ENCODE peak calls at places on chromosome 15, in ten cellular contexts. One of them, this sample, is unnamed.

GRCh38 chr15:60535265-60535664 is 56.3 kb upstream of the ICE2 start:
- DNase-seq in HepG2: no peak
- DNase-seq in lower lobe of right lung: no peak
- DNase-seq in fibroblast of lung: no peak
- DNase-seq in heart right ventricle: no peak
- DNase-seq in GM23338: peak; percentile 40
- DNase-seq in A549: no peak
- DNase-seq in body of pancreas: no peak
- DNase-seq in neural progenitor cell: peak; percentile 31
- DNase-seq in tibial artery: no peak
- DNase-seq in this sample: no peak

GRCh38 chr15:98612490-98613110 is 35.7 kb upstream of the IGF1R start:
- DNase-seq in fibroblast of lung: no peak
- DNase-seq in lower lobe of right lung: no peak
- DNase-seq in A549: no peak
- DNase-seq in neural progenitor cell: no peak
- DNase-seq in HepG2: no peak
- DNase-seq in tibial artery: no peak
- DNase-seq in GM23338: no peak
- DNase-seq in heart right ventricle: no peak
- DNase-seq in body of pancreas: peak; percentile 21
- DNase-seq in this sample: no peak

GRCh38 chr15:72195101-72195511 is 2.5 kb downstream of the GRAMD2A start:
- DNase-seq in GM23338: no peak
- DNase-seq in neural progenitor cell: no peak
- DNase-seq in A549: peak; percentile 35
- DNase-seq in heart right ventricle: no peak
- DNase-seq in tibial artery: no peak
- DNase-seq in lower lobe of right lung: peak; percentile 74
- DNase-seq in fibroblast of lung: no peak
- DNase-seq in body of pancreas: peak; percentile 56
- DNase-seq in HepG2: no peak
- DNase-seq in this sample: no peak

GRCh38 chr15:85555875-85556617 is 175.6 kb downstream of the AKAP13 start:
- DNase-seq in tibial artery: no peak
- DNase-seq in A549: no peak
- DNase-seq in lower lobe of right lung: no peak
- DNase-seq in body of pancreas: no peak
- DNase-seq in HepG2: no peak
- DNase-seq in GM23338: no peak
- DNase-seq in fibroblast of lung: no peak
- DNase-seq in neural progenitor cell: no peak
- DNase-seq in heart right ventricle: no peak
- DNase-seq in this sample: no peak

GRCh38 chr15:49225572-49226281 is 55.7 kb downstream of the GALK2 start:
- DNase-seq in tibial artery: no peak
- DNase-seq in GM23338: peak; percentile 88
- DNase-seq in neural progenitor cell: peak; percentile 77
- DNase-seq in fibroblast of lung: peak; percentile 30
- DNase-seq in HepG2: no peak
- DNase-seq in body of pancreas: no peak
- DNase-seq in heart right ventricle: no peak
- DNase-seq in A549: peak; percentile 33
- DNase-seq in lower lobe of right lung: no peak
- DNase-seq in this sample: no peak

GRCh38 chr15:60444289-60444912 is 34.5 kb downstream of the ICE2 start:
- DNase-seq in lower lobe of right lung: no peak
- DNase-seq in tibial artery: no peak
- DNase-seq in GM23338: no peak
- DNase-seq in fibroblast of lung: peak; percentile 29
- DNase-seq in HepG2: peak; percentile 28
- DNase-seq in A549: peak; percentile 50
- DNase-seq in body of pancreas: no peak
- DNase-seq in heart right ventricle: no peak
- DNase-seq in neural progenitor cell: no peak
- DNase-seq in this sample: peak; percentile 53

GRCh38 chr15:54150255-54150654 is 172.0 kb downstream of the UNC13C start:
- DNase-seq in A549: no peak
- DNase-seq in GM23338: no peak
- DNase-seq in heart right ventricle: no peak
- DNase-seq in fibroblast of lung: no peak
- DNase-seq in lower lobe of right lung: no peak
- DNase-seq in tibial artery: no peak
- DNase-seq in HepG2: no peak
- DNase-seq in neural progenitor cell: no peak
- DNase-seq in body of pancreas: peak; percentile 10
- DNase-seq in this sample: no peak

GRCh38 chr15:29528276-29528675 is 258.7 kb upstream of the NSMCE3 start:
- DNase-seq in HepG2: no peak
- DNase-seq in A549: no peak
- DNase-seq in lower lobe of right lung: no peak
- DNase-seq in fibroblast of lung: no peak
- DNase-seq in GM23338: no peak
- DNase-seq in neural progenitor cell: no peak
- DNase-seq in body of pancreas: no peak
- DNase-seq in tibial artery: no peak
- DNase-seq in heart right ventricle: no peak
- DNase-seq in this sample: no peak

GRCh38 chr15:98698792-98699191 is 50.5 kb downstream of the IGF1R start:
- DNase-seq in GM23338: no peak
- DNase-seq in HepG2: no peak
- DNase-seq in tibial artery: no peak
- DNase-seq in body of pancreas: no peak
- DNase-seq in fibroblast of lung: no peak
- DNase-seq in A549: no peak
- DNase-seq in heart right ventricle: no peak
- DNase-seq in lower lobe of right lung: no peak
- DNase-seq in neural progenitor cell: no peak
- DNase-seq in this sample: no peak

GRCh38 chr15:33013827-33014445 is 180.6 kb downstream of the FMN1 start:
- DNase-seq in fibroblast of lung: peak; percentile 89
- DNase-seq in A549: peak; percentile 81
- DNase-seq in HepG2: no peak
- DNase-seq in heart right ventricle: no peak
- DNase-seq in lower lobe of right lung: no peak
- DNase-seq in tibial artery: no peak
- DNase-seq in body of pancreas: no peak
- DNase-seq in GM23338: no peak
- DNase-seq in neural progenitor cell: no peak
- DNase-seq in this sample: peak; percentile 86

GRCh38 chr15:74399511-74400312 is 32.3 kb upstream of the CYP11A1 start:
- DNase-seq in A549: no peak
- DNase-seq in GM23338: no peak
- DNase-seq in lower lobe of right lung: no peak
- DNase-seq in body of pancreas: no peak
- DNase-seq in tibial artery: no peak
- DNase-seq in fibroblast of lung: peak; percentile 91
- DNase-seq in neural progenitor cell: no peak
- DNase-seq in heart right ventricle: no peak
- DNase-seq in HepG2: no peak
- DNase-seq in this sample: no peak

GRCh38 chr15:35293353-35294130 is 208.4 kb upstream of the NANOGP8 start:
- DNase-seq in fibroblast of lung: peak; percentile 95
- DNase-seq in GM23338: peak; percentile 58
- DNase-seq in tibial artery: no peak
- DNase-seq in heart right ventricle: no peak
- DNase-seq in A549: peak; percentile 82
- DNase-seq in body of pancreas: no peak
- DNase-seq in neural progenitor cell: no peak
- DNase-seq in lower lobe of right lung: no peak
- DNase-seq in HepG2: peak; percentile 77
- DNase-seq in this sample: peak; percentile 44

GRCh38 chr15:67386947-67387346 is 132.4 kb downstream of the IQCH start:
- DNase-seq in body of pancreas: no peak
- DNase-seq in neural progenitor cell: no peak
- DNase-seq in A549: no peak
- DNase-seq in GM23338: no peak
- DNase-seq in lower lobe of right lung: no peak
- DNase-seq in HepG2: no peak
- DNase-seq in heart right ventricle: no peak
- DNase-seq in fibroblast of lung: no peak
- DNase-seq in tibial artery: no peak
- DNase-seq in this sample: no peak

GRCh38 chr15:84988909-84989644 is 7.4 kb downstream of the PDE8A start:
- DNase-seq in A549: no peak
- DNase-seq in neural progenitor cell: no peak
- DNase-seq in HepG2: no peak
- DNase-seq in body of pancreas: no peak
- DNase-seq in heart right ventricle: no peak
- DNase-seq in GM23338: no peak
- DNase-seq in lower lobe of right lung: no peak
- DNase-seq in tibial artery: no peak
- DNase-seq in fibroblast of lung: no peak
- DNase-seq in this sample: no peak

GRCh38 chr15:27701956-27702355 is 397.2 kb downstream of the OCA2 start:
- DNase-seq in neural progenitor cell: no peak
- DNase-seq in heart right ventricle: no peak
- DNase-seq in lower lobe of right lung: no peak
- DNase-seq in HepG2: no peak
- DNase-seq in body of pancreas: no peak
- DNase-seq in A549: no peak
- DNase-seq in fibroblast of lung: no peak
- DNase-seq in GM23338: no peak
- DNase-seq in tibial artery: no peak
- DNase-seq in this sample: no peak

GRCh38 chr15:77654975-77655374 is 22.3 kb upstream of the LINGO1 start:
- DNase-seq in body of pancreas: no peak
- DNase-seq in A549: peak; percentile 56
- DNase-seq in neural progenitor cell: peak; percentile 66
- DNase-seq in heart right ventricle: no peak
- DNase-seq in fibroblast of lung: no peak
- DNase-seq in GM23338: peak; percentile 86
- DNase-seq in tibial artery: no peak
- DNase-seq in lower lobe of right lung: no peak
- DNase-seq in HepG2: peak; percentile 45
- DNase-seq in this sample: no peak
- TF ChIP-seq CTCF in body of pancreas: no peak
- TF ChIP-seq CTCF in A549: no peak
- TF ChIP-seq CTCF in neural progenitor cell: peak; percentile 59
- TF ChIP-seq CTCF in heart right ventricle: peak; percentile 11
- TF ChIP-seq CTCF in fibroblast of lung: peak; percentile 26
- TF ChIP-seq CTCF in GM23338: peak; percentile 79
- TF ChIP-seq CTCF in tibial artery: no peak
- TF ChIP-seq CTCF in lower lobe of right lung: peak; percentile 17
- TF ChIP-seq CTCF in HepG2: peak; percentile 64
- TF ChIP-seq CTCF in this sample: no peak

GRCh38 chr15:51335538-51335961 is 2.8 kb downstream of the CYP19A1 start:
- DNase-seq in tibial artery: peak; percentile 54
- DNase-seq in lower lobe of right lung: no peak
- DNase-seq in body of pancreas: no peak
- DNase-seq in GM23338: no peak
- DNase-seq in heart right ventricle: no peak
- DNase-seq in fibroblast of lung: no peak
- DNase-seq in neural progenitor cell: no peak
- DNase-seq in HepG2: no peak
- DNase-seq in A549: no peak
- DNase-seq in this sample: no peak
- H3K27ac ChIP-seq in tibial artery: peak overlapping the region; percentile 38
- H3K27ac ChIP-seq in lower lobe of right lung: no peak overlapping the region
- H3K27ac ChIP-seq in body of pancreas: no peak overlapping the region
- H3K27ac ChIP-seq in GM23338: no peak overlapping the region
- H3K27ac ChIP-seq in heart right ventricle: no peak overlapping the region
- H3K27ac ChIP-seq in fibroblast of lung: no peak overlapping the region
- H3K27ac ChIP-seq in neural progenitor cell: no peak overlapping the region
- H3K27ac ChIP-seq in HepG2: no peak overlapping the region
- H3K27ac ChIP-seq in A549: no peak overlapping the region
- H3K27ac ChIP-seq in this sample: no peak overlapping the region

GRCh38 chr15:100911086-100911485 is 8.1 kb upstream of the LRRK1 start:
- DNase-seq in GM23338: no peak
- DNase-seq in HepG2: no peak
- DNase-seq in A549: no peak
- DNase-seq in heart right ventricle: no peak
- DNase-seq in body of pancreas: no peak
- DNase-seq in neural progenitor cell: no peak
- DNase-seq in tibial artery: no peak
- DNase-seq in lower lobe of right lung: no peak
- DNase-seq in fibroblast of lung: no peak
- DNase-seq in this sample: no peak

GRCh38 chr15:100918690-100919480 is at the start of gene LRRK1:
- DNase-seq in heart right ventricle: peak; percentile 49
- DNase-seq in neural progenitor cell: peak; percentile 56
- DNase-seq in GM23338: peak; percentile 59
- DNase-seq in HepG2: no peak
- DNase-seq in A549: peak; percentile 64
- DNase-seq in lower lobe of right lung: peak; percentile 77
- DNase-seq in fibroblast of lung: peak; percentile 61
- DNase-seq in body of pancreas: peak; percentile 46
- DNase-seq in tibial artery: peak; percentile 71
- DNase-seq in this sample: peak; percentile 60

GRCh38 chr15:100913961-100914360 is 5.2 kb upstream of the LRRK1 start:
- DNase-seq in A549: no peak
- DNase-seq in body of pancreas: no peak
- DNase-seq in GM23338: no peak
- DNase-seq in heart right ventricle: no peak
- DNase-seq in HepG2: no peak
- DNase-seq in tibial artery: peak; percentile 16
- DNase-seq in lower lobe of right lung: no peak
- DNase-seq in neural progenitor cell: no peak
- DNase-seq in fibroblast of lung: no peak
- DNase-seq in this sample: no peak

GRCh38 chr15:100918034-100918689 is 995 bp upstream of the LRRK1 start:
- DNase-seq in fibroblast of lung: peak; percentile 69
- DNase-seq in lower lobe of right lung: peak; percentile 92
- DNase-seq in body of pancreas: peak; percentile 86
- DNase-seq in HepG2: peak; percentile 8
- DNase-seq in GM23338: peak; percentile 91
- DNase-seq in A549: peak; percentile 92
- DNase-seq in neural progenitor cell: peak; percentile 88
- DNase-seq in heart right ventricle: peak; percentile 80
- DNase-seq in tibial artery: peak; percentile 86
- DNase-seq in this sample: peak; percentile 91

GRCh38 chr15:100914876-100915275 is 4.3 kb upstream of the LRRK1 start:
- DNase-seq in tibial artery: peak; percentile 35
- DNase-seq in A549: no peak
- DNase-seq in HepG2: no peak
- DNase-seq in lower lobe of right lung: no peak
- DNase-seq in GM23338: peak; percentile 82
- DNase-seq in neural progenitor cell: peak; percentile 62
- DNase-seq in fibroblast of lung: no peak
- DNase-seq in body of pancreas: no peak
- DNase-seq in heart right ventricle: no peak
- DNase-seq in this sample: no peak
- TF ChIP-seq CTCF in tibial artery: no peak
- TF ChIP-seq CTCF in A549: no peak
- TF ChIP-seq CTCF in HepG2: no peak
- TF ChIP-seq CTCF in lower lobe of right lung: peak; percentile 27
- TF ChIP-seq CTCF in GM23338: peak; percentile 76
- TF ChIP-seq CTCF in neural progenitor cell: peak; percentile 58
- TF ChIP-seq CTCF in fibroblast of lung: peak; percentile 38
- TF ChIP-seq CTCF in body of pancreas: no peak
- TF ChIP-seq CTCF in heart right ventricle: no peak
- TF ChIP-seq CTCF in this sample: no peak

DNA sequence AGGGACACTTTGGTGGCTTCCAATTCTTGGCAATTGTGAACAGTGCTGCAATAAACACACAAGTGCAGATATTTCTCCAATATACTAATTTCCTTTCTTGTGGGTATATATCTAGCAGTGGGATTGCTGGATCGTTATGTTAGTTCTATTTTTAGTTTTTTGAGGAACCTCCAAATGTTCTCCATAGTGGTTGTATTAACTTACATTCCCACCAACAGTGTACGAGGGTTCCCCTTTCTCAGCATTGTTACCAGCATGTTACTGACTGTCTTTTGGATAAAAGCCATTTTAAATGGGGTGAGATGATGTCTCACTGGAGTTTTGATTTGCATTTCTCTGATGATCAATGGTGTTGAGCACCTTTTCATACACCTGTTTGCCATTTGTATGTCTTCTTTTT is 92.8 kb downstream of the DAPK2 start:
- DNase-seq in HepG2: no peak
- DNase-seq in neural progenitor cell: no peak
- DNase-seq in body of pancreas: no peak
- DNase-seq in heart right ventricle: no peak
- DNase-seq in lower lobe of right lung: no peak
- DNase-seq in fibroblast of lung: no peak
- DNase-seq in A549: no peak
- DNase-seq in tibial artery: no peak
- DNase-seq in GM23338: no peak
- DNase-seq in this sample: no peak
- H3K27ac ChIP-seq in HepG2: no peak overlapping the region
- H3K27ac ChIP-seq in neural progenitor cell: no peak overlapping the region
- H3K27ac ChIP-seq in body of pancreas: no peak overlapping the region
- H3K27ac ChIP-seq in heart right ventricle: no peak overlapping the region
- H3K27ac ChIP-seq in lower lobe of right lung: no peak overlapping the region
- H3K27ac ChIP-seq in fibroblast of lung: no peak overlapping the region
- H3K27ac ChIP-seq in A549: no peak overlapping the region
- H3K27ac ChIP-seq in tibial artery: no peak overlapping the region
- H3K27ac ChIP-seq in GM23338: no peak overlapping the region
- H3K27ac ChIP-seq in this sample: no peak overlapping the region

This sample was measured in RWPE1.